ENCODE peak calls at places on chromosomes 4 and X, in five cellular contexts. M is activated CD4-positive, alpha-beta T cell treated with anti-CD3 and anti-CD28 coated beads, Interleukin-2, amount 10 ng/mL, durations not matched to agents 24 days and 14 days; R is effector CD4-positive, alpha-beta T cell; S is H54; K is astrocyte of the spinal cord. F is an unnamed sample.

GRCh38 chr4:622071-622995 is 3.0 kb upstream of the PDE6B start:
- DNase-seq in S (no peak), M (no peak), K (no peak), R (no peak), F (no peak)

GRCh38 chrX:149871940-149872339 is 9.0 kb upstream of the MAGEA8 start:
- DNase-seq in M (peak), R (peak), S (peak), K (no peak), F (peak)

GRCh38 chrX:42089014-42089413 is 165.7 kb upstream of the CASK start:
- DNase-seq in R (no peak), S (no peak), M (no peak), K (no peak), F (no peak)

GRCh38 chr4:80220711-80221110 is 23.4 kb downstream of the PRDM8 start:
- DNase-seq in S (no peak), R (no peak), M (no peak), K (no peak), F (no peak)

GRCh38 chrX:10240918-10241317 is 84.1 kb downstream of the CLCN4 start:
- DNase-seq in R (no peak), K (peak), S (no peak), M (no peak), F (no peak)

GRCh38 chrX:17459596-17459995 is 84.6 kb downstream of the NHS start:
- DNase-seq in K (peak), M (no peak), R (no peak), S (no peak), F (no peak)

GRCh38 chr4:139167774-139168444 is 9.1 kb downstream of the ELF2 start:
- DNase-seq in K (peak), R (no peak), M (no peak), S (no peak), F (peak)

GRCh38 chr4:6324999-6325790 is 55.5 kb downstream of the WFS1 start:
- DNase-seq in M (peak), R (no peak), S (peak), K (peak), F (no peak)

GRCh38 chr4:122914292-122914904 is 8.0 kb downstream of the NUDT6 start:
- DNase-seq in M (no peak), R (no peak), S (no peak), K (peak), F (peak)

GRCh38 chrX:68878977-68879376 is 50.2 kb downstream of the EFNB1 start:
- DNase-seq in S (no peak), K (no peak), R (no peak), M (no peak), F (no peak)

GRCh38 chrX:140817943-140818342 is 108.4 kb downstream of the LINC00632 start:
- DNase-seq in S (no peak), M (no peak), R (no peak), K (peak), F (peak)

GRCh38 chr4:109801895-109802319 is at the start of gene CFI:
- DNase-seq in M (no peak), K (peak), S (no peak), R (no peak), F (no peak)

GRCh38 chr4:62622084-62622483 is 1422.0 kb downstream of the ADGRL3 start:
- DNase-seq in R (no peak), K (no peak), S (no peak), M (no peak), F (no peak)

GRCh38 chr4:108533876-108534275 is 86.5 kb upstream of the RPL34 start:
- DNase-seq in K (no peak), S (no peak), R (no peak), M (no peak), F (no peak)

GRCh38 chr4:123017636-123018390 is 95.4 kb upstream of the NUDT6 start:
- DNase-seq in K (peak), M (no peak), R (no peak), S (peak), F (no peak)

GRCh38 chr4:145762719-145763118 is 82.8 kb downstream of the C4orf51 start:
- DNase-seq in S (no peak), K (no peak), M (no peak), R (no peak), F (no peak)

GRCh38 chr4:187480146-187481145 is 515.1 kb upstream of the ZFP42 start:
- DNase-seq in M (no peak), R (no peak), S (peak), K (peak), F (no peak)

GRCh38 chr4:90727938-90728337 is 600.7 kb downstream of the CCSER1 start:
- DNase-seq in M (no peak), K (peak), S (peak), R (no peak), F (no peak)

GRCh38 chr4:161767116-161767515 is 396.7 kb downstream of the FSTL5 start:
- DNase-seq in R (no peak), M (no peak), S (peak), K (peak), F (no peak)

GRCh38 chr4:15354358-15354757 is 73.5 kb upstream of the C1QTNF7 start:
- DNase-seq in K (no peak), M (no peak), S (no peak), R (no peak), F (no peak)

GRCh38 chr4:151169223-151169622 is 69.8 kb downstream of the RPS3A start:
- DNase-seq in M (no peak), S (no peak), R (no peak), K (peak), F (no peak)

GRCh38 chr4:175671491-175671934 is 140.6 kb downstream of the GPM6A start:
- DNase-seq in M (no peak), R (no peak), S (no peak), K (no peak), F (no peak)

GRCh38 chrX:53242310-53242709 is 17.3 kb upstream of the KDM5C start:
- DNase-seq in M (no peak), S (no peak), K (no peak), R (no peak), F (no peak)

GRCh38 chr4:6177587-6178197 is 22.7 kb downstream of the JAKMIP1 start:
- DNase-seq in R (no peak), M (peak), S (no peak), K (no peak), F (peak)

GRCh38 chr4:59597536-59598232 is 1602.4 kb upstream of the ADGRL3 start:
- DNase-seq in M (no peak), S (no peak), R (no peak), K (no peak), F (no peak)

F was measured in Karpas-422.